ENCODE peak calls at places on chromosomes 7 and 10, in eight cellular contexts. X is H9, Z is type B pancreatic cell, O is neural crest cell, S is lower leg skin, L is adrenal gland, Q is thoracic aorta, Y is nephron progenitor cell. U is an unnamed sample.

GRCh38 chr7:17448479-17449423 is 150.3 kb downstream of the AHR start:
- DNase-seq in O (no peak), X (no peak), Q (no peak), Y (no peak), S (no peak), Z (no peak), L (no peak), U (no peak)

GRCh38 chr10:44186150-44186549 is 198.7 kb downstream of the CXCL12 start:
- DNase-seq in X (no peak), Z (no peak), O (no peak), Q (no peak), Y (no peak), S (no peak), L (no peak), U (no peak)

GRCh38 chr10:22340362-22341189 is 4.7 kb upstream of the SPAG6 start:
- DNase-seq in L (peak; percentile 74), Y (peak; percentile 74), O (peak; percentile 57), S (peak; percentile 43), Z (peak; percentile 83), X (peak; percentile 72), Q (no peak), U (peak; percentile 92)

GRCh38 chr7:151756076-151756731 is 120.7 kb downstream of the PRKAG2 start:
- DNase-seq in Z (no peak), X (no peak), O (no peak), L (no peak), Y (no peak), Q (no peak), S (no peak), U (no peak)

GRCh38 chr10:82628373-82628772 is 753.4 kb downstream of the NRG3 start:
- DNase-seq in Q (no peak), S (no peak), O (no peak), Z (no peak), X (no peak), Y (no peak), L (no peak), U (no peak)

GRCh38 chr7:24024276-24024675 is 259.7 kb upstream of the NPY start:
- DNase-seq in S (no peak), Y (no peak), L (no peak), Q (no peak), O (no peak), Z (no peak), X (no peak), U (no peak)

GRCh38 chr10:103668351-103669242 is 175.1 kb downstream of the NEURL1 start:
- DNase-seq in X (no peak), Q (no peak), O (no peak), L (peak; percentile 84), Y (peak; percentile 47), Z (no peak), S (peak; percentile 73), U (no peak)

GRCh38 chr7:84337386-84337785 is 142.8 kb upstream of the SEMA3A start:
- DNase-seq in X (no peak), L (no peak), S (no peak), Z (no peak), Y (no peak), Q (no peak), O (no peak), U (no peak)

GRCh38 chr10:3773465-3774017 is 11.5 kb downstream of the KLF6 start:
- DNase-seq in S (no peak), X (no peak), O (no peak), L (peak; percentile 47), Y (no peak), Z (no peak), Q (no peak), U (no peak)

GRCh38 chr7:151684408-151685175 is 164.9 kb upstream of the RHEB start:
- DNase-seq in Z (no peak), O (no peak), Q (no peak), X (no peak), Y (no peak), S (no peak), L (no peak), U (no peak)

GRCh38 chr10:100319736-100320135 is 10.3 kb downstream of the PKD2L1 start:
- DNase-seq in Q (no peak), O (no peak), S (no peak), Z (no peak), Y (no peak), L (no peak), X (no peak), U (no peak)

GRCh38 chr7:121385800-121386179 is 10.3 kb downstream of the FAM3C start:
- DNase-seq in Y (no peak), O (no peak), S (no peak), Q (no peak), X (no peak), L (no peak), Z (no peak), U (no peak)

GRCh38 chr10:49688920-49689319 is 9.5 kb downstream of the C10orf53 start:
- DNase-seq in Y (no peak), L (no peak), O (no peak), Q (no peak), X (no peak), S (no peak), Z (no peak), U (peak; percentile 53)

GRCh38 chr10:43383204-43383971 is 12.0 kb downstream of the FXYD4 start:
- DNase-seq in O (no peak), Z (no peak), Y (no peak), Q (no peak), X (no peak), S (no peak), L (no peak), U (no peak)

GRCh38 chr7:1536105-1536767 is 5.7 kb downstream of the MAFK start:
- DNase-seq in L (peak; percentile 63), S (no peak), Z (no peak), Q (no peak), O (no peak), Y (no peak), X (no peak), U (no peak)

GRCh38 chr10:81863771-81864170 is 11.2 kb upstream of the NRG3 start:
- DNase-seq in L (no peak), S (no peak), X (no peak), Z (no peak), O (no peak), Q (no peak), Y (no peak), U (no peak)

GRCh38 chr7:35723011-35723410 is 28.1 kb upstream of the HERPUD2 start:
- DNase-seq in X (no peak), Q (no peak), Y (no peak), S (no peak), Z (no peak), O (no peak), L (no peak), U (no peak)

GRCh38 chr7:126993626-126994213 is 259.0 kb downstream of the GRM8 start:
- DNase-seq in Q (no peak), S (no peak), Y (no peak), O (no peak), Z (no peak), X (no peak), L (no peak), U (no peak)

GRCh38 chr7:2461268-2462026 is 14.8 kb downstream of the GRIFIN start:
- DNase-seq in L (no peak), Z (no peak), X (no peak), O (no peak), S (no peak), Q (no peak), Y (peak; percentile 33), U (peak; percentile 77)

GRCh38 chr7:127347567-127348246 is 44.8 kb downstream of the ZNF800 start:
- DNase-seq in O (peak; percentile 59), Z (peak; percentile 80), S (no peak), Y (peak; percentile 81), Q (no peak), X (peak; percentile 77), L (peak; percentile 75), U (peak; percentile 90)

DNA sequence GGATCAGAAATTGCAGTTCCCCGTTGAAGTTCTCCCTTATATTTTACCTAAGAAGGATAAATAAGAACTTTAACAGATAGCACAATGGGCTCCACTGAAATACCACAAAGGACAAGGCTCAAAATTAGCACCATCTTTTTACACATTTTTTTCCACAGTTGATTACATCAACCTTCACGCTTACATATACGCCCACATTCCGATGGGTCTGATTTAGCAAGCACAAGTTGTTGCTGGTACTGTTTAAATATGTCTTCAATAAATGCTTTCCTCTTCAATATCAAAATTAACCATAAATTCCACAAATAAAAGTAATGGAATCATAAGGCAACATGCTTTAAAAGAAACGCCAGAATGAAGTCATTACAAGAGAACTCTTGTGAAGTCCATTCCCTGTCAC is 79.5 kb downstream of the NEBL start:
- DNase-seq in Q (no peak), Y (no peak), S (no peak), O (no peak), Z (no peak), L (no peak), X (no peak), U (no peak)
- TF ChIP-seq CTCF in Q (no peak), Y (no peak), S (no peak), O (no peak), Z (no peak), L (no peak), X (no peak), U (no peak)

GRCh38 chr10:83801983-83802382 is 337.3 kb upstream of the GHITM start:
- DNase-seq in S (no peak), O (no peak), Q (no peak), X (no peak), Y (no peak), L (no peak), Z (no peak), U (no peak)
- TF ChIP-seq CTCF in S (no peak), O (no peak), Q (no peak), X (peak; percentile 65), Y (no peak), L (no peak), Z (peak; percentile 20), U (no peak)

DNA sequence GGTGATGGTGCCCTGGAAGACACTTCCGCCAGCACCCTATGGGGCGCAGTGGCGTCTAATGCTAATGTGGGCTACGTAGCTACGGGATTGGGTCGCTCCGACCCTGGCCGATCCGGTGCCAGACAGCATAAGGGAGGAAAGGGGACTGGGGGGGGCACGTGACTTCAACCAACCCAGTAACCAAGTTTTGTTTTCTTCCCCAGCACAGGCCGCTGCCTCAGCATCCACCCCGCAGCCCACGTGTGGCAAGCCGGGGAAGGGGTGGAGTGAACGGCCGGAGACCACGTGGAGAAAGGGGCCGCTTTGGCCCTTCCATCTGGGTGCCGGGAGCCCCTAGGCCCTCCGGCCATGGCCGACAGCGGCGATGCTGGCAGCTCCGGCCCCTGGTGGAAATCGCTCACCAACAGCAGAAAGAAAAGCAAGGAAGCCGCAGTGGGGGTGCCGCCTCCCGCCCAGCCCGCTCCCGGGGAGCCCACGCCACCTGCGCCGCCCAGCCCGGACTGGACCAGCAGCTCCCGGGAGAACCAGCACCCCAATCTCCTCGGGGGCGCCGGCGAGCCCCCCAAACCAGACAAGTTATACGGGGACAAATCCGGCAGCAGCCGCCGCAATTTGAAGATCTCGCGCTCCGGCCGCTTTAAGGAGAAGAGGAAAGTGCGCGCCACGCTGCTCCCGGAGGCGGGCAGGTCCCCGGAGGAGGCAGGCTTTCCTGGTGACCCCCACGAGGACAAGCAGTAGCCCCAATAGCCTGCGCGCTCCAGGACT is 2.5 kb downstream of the PRR15 start:
- DNase-seq in Z (no peak), L (no peak), O (no peak), Q (no peak), S (no peak), X (peak; percentile 44), Y (no peak), U (no peak)
- TF ChIP-seq CTCF in Z (no peak), L (no peak), O (no peak), Q (no peak), S (no peak), X (no peak), Y (no peak), U (no peak)

DNA sequence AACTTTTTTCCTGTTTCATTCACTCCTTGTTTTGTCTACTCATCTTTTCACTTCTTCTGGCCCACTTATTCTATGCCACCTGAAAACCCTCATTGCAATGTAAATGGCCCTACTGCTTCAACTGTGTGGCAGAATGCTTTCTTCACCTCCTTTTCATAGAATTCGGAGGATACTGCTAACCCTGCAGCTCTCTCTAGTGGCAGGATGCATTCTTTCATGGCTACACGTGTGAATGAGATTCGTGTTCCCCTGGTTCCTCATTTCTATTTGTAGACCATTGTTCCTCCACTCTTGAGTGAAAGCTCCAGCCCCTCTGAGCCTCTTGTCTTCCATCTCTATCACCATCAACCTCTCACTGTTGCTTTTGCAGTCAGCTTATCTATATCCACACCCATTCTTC is 20.9 kb upstream of the CYP26C1 start:
- DNase-seq in Y (no peak), S (no peak), O (no peak), Q (no peak), X (peak; percentile 58), L (no peak), Z (no peak), U (no peak)
- TF ChIP-seq CTCF in Y (no peak), S (no peak), O (no peak), Q (peak; percentile 42), X (peak; percentile 73), L (peak; percentile 53), Z (peak; percentile 30), U (peak; percentile 67)

U was measured in osteocyte.